ENCODE peak calls at places on chromosomes 5 and 9, in six cellular contexts. W is mammary epithelial cell, A is fibroblast of lung, N is thoracic aorta, E is sigmoid colon, X is GM06990. O is an unnamed sample. For H3K36me3, the result is how much of the 10 kb centered on the place peaks cover.

GRCh38 chr9:91066856-91067255 is 265.2 kb downstream of the SYK start:
- DNase-seq in W (no peak), A (no peak), N (no peak), E (no peak), X (no peak), O (no peak)

GRCh38 chr9:105127863-105128220 is 116.6 kb upstream of the SLC44A1 start:
- DNase-seq in W (peak), A (peak), N (no peak), E (no peak), X (peak), O (no peak)

GRCh38 chr5:81633916-81634315 is 117.0 kb downstream of the SSBP2 start:
- DNase-seq in W (no peak), A (no peak), N (no peak), E (no peak), X (no peak), O (no peak)

GRCh38 chr5:42756630-42757601 is at the start of gene CCDC152:
- DNase-seq in W (peak), A (peak), N (no peak), E (no peak), X (peak), O (peak)

GRCh38 chr5:42992035-42992570 is 48.0 kb downstream of the ANXA2R start:
- DNase-seq in W (peak), A (peak), N (no peak), E (peak), X (peak), O (peak)

GRCh38 chr5:38666668-38667498 is 110.4 kb upstream of the LIFR start:
- DNase-seq in W (no peak), A (peak), N (no peak), E (no peak), X (no peak), O (peak)

GRCh38 chr5:125412561-125413535 is 666.4 kb upstream of the ZNF608 start:
- DNase-seq in W (peak), A (peak), N (no peak), E (peak), X (no peak), O (peak)

GRCh38 chr9:120715331-120715924 is 1.2 kb upstream of the MEGF9 start:
- DNase-seq in W (no peak), A (peak), N (no peak), E (peak), X (no peak), O (peak)

GRCh38 chr5:81023261-81024015 is 63.3 kb downstream of the RASGRF2 start:
- DNase-seq in W (no peak), A (no peak), N (no peak), E (no peak), X (no peak), O (no peak)

GRCh38 chr9:128205296-128205944 is 2.2 kb downstream of the DNM1 start:
- DNase-seq in W (no peak), A (no peak), N (no peak), E (no peak), X (no peak), O (no peak)

GRCh38 chr5:54947187-54947586 is 38.2 kb downstream of the ESM1 start:
- DNase-seq in W (no peak), A (no peak), N (no peak), E (no peak), X (no peak), O (no peak)

GRCh38 chr9:114606597-114607207 is 4.4 kb upstream of the TMEM268 start:
- DNase-seq in W (peak), A (peak), N (no peak), E (no peak), X (no peak), O (no peak)

GRCh38 chr9:111959960-111960359 is 63.3 kb downstream of the UGCG start:
- DNase-seq in W (no peak), A (peak), N (no peak), E (no peak), X (no peak), O (no peak)

GRCh38 chr5:125408582-125409069 is 662.2 kb upstream of the ZNF608 start:
- DNase-seq in W (peak), A (peak), N (no peak), E (no peak), X (peak), O (no peak)

GRCh38 chr5:28310696-28311095 is 1272.3 kb upstream of the CDH9 start:
- DNase-seq in W (no peak), A (no peak), N (no peak), E (no peak), X (no peak), O (no peak)

GRCh38 chr9:28598396-28598795 is 1025.1 kb upstream of the C9orf72 start:
- DNase-seq in W (no peak), A (no peak), N (no peak), E (no peak), X (no peak), O (no peak)

GRCh38 chr9:121267689-121268597 is at the start of gene GSN:
- DNase-seq in W (peak), A (peak), N (peak), E (peak), X (peak), O (peak)

GRCh38 chr9:104074876-104075275 is 19.2 kb upstream of the SMC2 start:
- DNase-seq in W (peak), A (peak), N (no peak), E (no peak), X (no peak), O (no peak)

GRCh38 chr9:34744295-34745221 is 34.6 kb upstream of the CCL21 start:
- DNase-seq in W (peak), A (peak), N (no peak), E (peak), X (no peak), O (no peak)

GRCh38 chr9:93057024-93057702 is 1.3 kb upstream of the SUSD3 start:
- DNase-seq in W (no peak), A (no peak), N (no peak), E (no peak), X (no peak), O (peak)

GRCh38 chr5:83368317-83368716 is 103.2 kb upstream of the VCAN start:
- DNase-seq in W (peak), A (peak), N (no peak), E (no peak), X (peak), O (no peak)

GRCh38 chr9:81823672-81824554 is 104.3 kb upstream of the SPATA31D4 start:
- DNase-seq in W (no peak), A (no peak), N (no peak), E (no peak), X (no peak), O (no peak)

GRCh38 chr5:89560724-89561123 is 677.7 kb upstream of the MEF2C start:
- DNase-seq in W (no peak), A (peak), N (no peak), E (no peak), X (no peak), O (no peak)

GRCh38 chr5:144120781-144121180 is 49.7 kb downstream of the YIPF5 start:
- DNase-seq in W (no peak), A (no peak), N (no peak), E (no peak), X (no peak), O (no peak)

GRCh38 chr5:6849569-6849968 is 136.3 kb downstream of the TENT4A start:
- DNase-seq in W (no peak), A (no peak), N (no peak), E (no peak), X (no peak), O (peak)

GRCh38 chr9:132995121-132995420 is 16.6 kb downstream of the GFI1B start:
- DNase-seq in W (no peak), A (no peak), N (no peak), E (no peak), X (no peak), O (no peak)

GRCh38 chr9:6414291-6414690 is 1.3 kb downstream of the UHRF2 start:
- DNase-seq in W (peak), A (peak), N (no peak), E (no peak), X (no peak), O (no peak)

GRCh38 chr5:10331341-10331796 is 22.1 kb upstream of the MARCHF6 start:
- DNase-seq in W (no peak), A (peak), N (no peak), E (peak), X (no peak), O (peak)

GRCh38 chr9:136426787-136427186 is 12.9 kb downstream of the INPP5E start:
- DNase-seq in W (peak), A (peak), N (no peak), E (no peak), X (no peak), O (no peak)
- H3K36me3 ChIP-seq in W (under half), A (under half), N (under half), E (half or more), X (under half), O (under half)

DNA sequence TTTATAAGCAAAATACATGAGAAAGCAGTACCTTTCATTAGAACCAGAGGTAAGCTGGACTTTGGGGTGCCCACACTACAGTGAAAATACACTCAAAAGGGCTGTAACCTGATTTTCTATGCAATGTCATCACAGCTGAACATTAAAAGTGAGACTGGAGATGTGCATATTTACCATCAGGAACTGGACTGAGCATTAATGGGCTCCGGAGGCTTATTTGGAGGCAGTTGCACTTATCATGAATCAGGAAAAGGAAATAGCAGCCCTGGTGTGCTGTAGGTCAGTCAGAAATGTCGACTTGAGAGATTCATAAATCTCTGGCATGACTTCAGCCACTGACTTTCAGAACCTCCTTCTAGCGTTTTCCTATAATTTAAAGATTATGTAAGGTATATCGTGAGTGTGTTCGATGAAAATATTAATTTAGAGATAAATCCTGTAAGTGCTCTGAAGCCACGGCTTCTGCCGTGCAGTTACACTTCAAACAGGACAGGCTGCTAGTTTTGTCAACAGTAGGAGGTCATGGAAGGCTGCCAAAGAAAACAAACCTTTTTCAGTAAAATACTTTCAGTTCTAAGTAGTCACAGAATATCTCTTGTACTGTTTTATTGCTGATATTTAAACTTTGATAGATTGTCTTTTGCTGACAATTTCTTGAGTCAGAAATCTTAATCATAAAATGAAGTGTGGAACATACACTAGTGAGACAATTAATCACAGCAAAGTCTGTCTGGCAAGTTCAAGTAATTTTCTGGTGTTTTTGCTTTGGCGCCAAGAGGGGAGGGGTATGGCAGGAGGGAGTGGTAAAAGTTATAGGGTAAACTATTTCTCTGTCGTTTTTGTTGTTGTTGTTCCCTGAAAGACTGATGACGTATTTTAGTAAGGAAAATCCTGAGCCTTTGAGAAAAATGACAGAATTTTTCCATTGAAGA is 939.7 kb downstream of the NR2F1-AS1 start:
- DNase-seq in W (peak), A (peak), N (no peak), E (no peak), X (no peak), O (no peak)
- H3K4me3 ChIP-seq in W (peak), A (peak), N (peak), E (peak), X (no peak), O (no peak)

GRCh38 chr9:73156593-73157187 is 5.0 kb downstream of the ANXA1 start:
- DNase-seq in W (no peak), A (no peak), N (no peak), E (no peak), X (no peak), O (no peak)

GRCh38 chr9:73157811-73158210 is 6.1 kb downstream of the ANXA1 start:
- DNase-seq in W (no peak), A (peak), N (no peak), E (no peak), X (no peak), O (no peak)

GRCh38 chr9:73155389-73155788 is 3.7 kb downstream of the ANXA1 start:
- DNase-seq in W (no peak), A (no peak), N (no peak), E (no peak), X (no peak), O (no peak)

GRCh38 chr9:73155968-73156592 is 4.4 kb downstream of the ANXA1 start:
- DNase-seq in W (no peak), A (no peak), N (no peak), E (no peak), X (no peak), O (no peak)

GRCh38 chr9:73158723-73159122 is 7.1 kb downstream of the ANXA1 start:
- DNase-seq in W (no peak), A (no peak), N (no peak), E (no peak), X (no peak), O (no peak)
- H3K36me3 ChIP-seq in W (half or more), A (under half), N (under half), E (half or more), X (under half), O (under half)

DNA sequence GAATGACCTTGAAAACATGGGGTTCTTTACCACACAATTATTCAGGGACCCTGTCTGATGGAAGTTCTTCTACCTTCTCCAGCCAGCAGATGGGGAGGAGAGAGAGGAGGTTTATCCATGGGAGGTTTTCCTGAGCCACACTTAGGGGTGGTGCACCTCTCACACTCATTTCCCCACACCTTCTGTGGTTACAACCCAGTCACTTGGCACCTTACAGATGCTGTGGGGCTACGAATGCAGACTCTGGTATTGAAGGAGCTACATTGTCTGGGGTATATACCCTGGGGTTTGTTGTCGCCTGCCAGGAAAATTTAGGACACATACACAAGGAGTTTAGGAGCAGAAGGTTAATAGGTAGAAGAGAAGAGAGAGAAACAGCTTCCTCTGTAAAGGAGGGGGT is 67.5 kb downstream of the F2RL2 start:
- DNase-seq in W (no peak), A (no peak), N (no peak), E (no peak), X (no peak), O (no peak)
- H3K4me3 ChIP-seq in W (no peak), A (no peak), N (no peak), E (no peak), X (no peak), O (no peak)

GRCh38 chr9:129633207-129633606 is 7.2 kb downstream of the NTMT1 start:
- DNase-seq in W (no peak), A (no peak), N (no peak), E (no peak), X (no peak), O (no peak)
- H3K36me3 ChIP-seq in W (under half), A (under half), N (under half), E (half or more), X (under half), O (half or more)